ENCODE peak calls at places on chromosomes 11 and 22, in eight cellular contexts. T is PC-3, Z is body of pancreas, W is heart left ventricle, F is cardiac muscle cell, A is upper lobe of right lung, J is SJSA1, R is colonic mucosa. H is an unnamed sample.

GRCh38 chr22:37739000-37739399 is 42.2 kb downstream of the TRIOBP start:
- DNase-seq in W (peak; percentile 82), A (peak; percentile 74), J (no peak), Z (peak; percentile 52), R (peak; percentile 48), F (no peak), T (no peak), H (no peak)

GRCh38 chr11:20011294-20011951 is 148.9 kb downstream of the DBX1 start:
- DNase-seq in W (no peak), F (no peak), Z (peak; percentile 59), R (no peak), A (no peak), T (no peak), J (no peak), H (no peak)

GRCh38 chr22:40684728-40685127 is 5.4 kb downstream of the MCHR1 start:
- DNase-seq in R (no peak), Z (no peak), T (no peak), W (no peak), J (no peak), A (no peak), F (no peak), H (no peak)

GRCh38 chr11:3747704-3748103 is 49.6 kb downstream of the NUP98 start:
- DNase-seq in F (no peak), R (no peak), W (no peak), Z (no peak), T (peak; percentile 53), A (no peak), J (no peak), H (no peak)

GRCh38 chr11:80477178-80477577 is 1036.3 kb upstream of the TENM4 start:
- DNase-seq in R (no peak), W (no peak), Z (no peak), T (no peak), F (no peak), J (no peak), A (no peak), H (no peak)

GRCh38 chr11:68146010-68146540 is 24.9 kb upstream of the CHKA start:
- DNase-seq in A (peak; percentile 97), R (peak; percentile 98), T (peak; percentile 77), J (no peak), F (no peak), W (peak; percentile 86), Z (peak; percentile 100), H (peak; percentile 97)

GRCh38 chr22:31969789-31970489 is 25.6 kb downstream of the YWHAH start:
- DNase-seq in J (peak; percentile 57), T (peak; percentile 78), F (peak; percentile 73), R (peak; percentile 83), A (peak; percentile 85), Z (peak; percentile 87), W (peak; percentile 53), H (peak; percentile 77)

GRCh38 chr11:6647282-6647679 is 8.3 kb downstream of the DCHS1 start:
- DNase-seq in W (peak; percentile 57), R (peak; percentile 34), J (no peak), A (no peak), T (no peak), Z (no peak), F (no peak), H (no peak)

GRCh38 chr11:65822760-65823528 is 10.8 kb upstream of the SNX32 start:
- DNase-seq in W (no peak), R (peak; percentile 73), T (no peak), Z (peak; percentile 77), J (no peak), A (no peak), F (no peak), H (peak; percentile 60)

GRCh38 chr22:26922804-26923203 is 265.4 kb downstream of the MIAT start:
- DNase-seq in F (peak; percentile 77), T (no peak), W (no peak), A (no peak), Z (no peak), R (no peak), J (no peak), H (no peak)

GRCh38 chr11:85737738-85738137 is 51.7 kb upstream of the CCDC89 start:
- DNase-seq in A (no peak), T (peak; percentile 33), J (no peak), F (peak; percentile 44), Z (no peak), R (peak; percentile 33), W (no peak), H (no peak)

GRCh38 chr22:21615731-21616130 is 14.1 kb downstream of the YDJC start:
- DNase-seq in T (no peak), A (no peak), F (no peak), J (no peak), R (no peak), W (no peak), Z (no peak), H (no peak)

GRCh38 chr22:21613553-21614233 is 16.1 kb downstream of the YDJC start:
- DNase-seq in W (no peak), J (no peak), F (no peak), R (no peak), T (no peak), A (no peak), Z (no peak), H (no peak)

GRCh38 chr22:21612858-21613257 is 17.0 kb downstream of the YDJC start:
- DNase-seq in W (no peak), A (no peak), Z (no peak), F (no peak), J (no peak), R (no peak), T (peak; percentile 56), H (no peak)

GRCh38 chr22:21606775-21607174 is 23.0 kb downstream of the YDJC start:
- DNase-seq in R (no peak), T (no peak), F (no peak), J (no peak), Z (no peak), W (no peak), A (no peak), H (no peak)

DNA sequence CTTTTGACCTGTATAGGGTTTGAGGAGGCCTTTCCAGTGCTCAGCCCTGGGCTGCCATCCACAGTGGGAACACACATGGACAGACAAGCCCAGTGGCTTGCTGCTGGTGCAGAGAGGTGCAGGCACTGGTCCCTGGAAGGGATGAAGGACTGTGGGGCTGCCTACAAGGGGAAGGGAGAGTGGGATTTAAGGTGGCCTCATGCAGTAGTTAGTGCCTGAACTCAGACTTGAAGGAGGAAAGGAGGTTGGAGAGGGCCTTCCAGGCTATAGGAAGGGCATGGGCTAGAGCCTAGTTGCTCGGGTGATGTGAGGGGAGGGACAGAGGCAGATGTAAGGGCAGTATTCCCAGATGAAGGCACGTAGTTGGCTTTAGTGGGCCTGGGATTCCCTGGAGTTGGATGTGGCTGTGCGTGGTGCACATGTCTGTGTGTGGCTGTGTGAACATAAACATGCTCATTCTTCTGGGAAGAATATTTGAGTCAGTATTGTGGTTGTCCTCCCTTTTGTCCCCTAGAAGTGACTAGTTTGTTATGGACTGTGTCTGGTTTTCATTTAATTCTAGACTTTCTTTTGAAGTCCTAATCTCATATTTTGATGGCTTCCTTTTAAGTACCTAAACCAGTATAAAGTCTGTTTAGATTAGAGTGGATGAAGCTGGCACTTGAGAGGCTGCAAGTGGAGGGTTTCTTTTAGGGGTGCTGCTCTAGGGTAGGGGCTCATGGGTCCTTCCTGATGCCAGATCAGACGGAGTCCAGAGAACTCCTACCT is 18.4 kb downstream of the YDJC start:
- DNase-seq in J (peak; percentile 64), Z (no peak), F (no peak), R (no peak), A (no peak), T (no peak), W (no peak), H (no peak)
- H3K36me3 ChIP-seq in J (peaks cover 73% of the 10 kb centered on the region), Z (no peaks in the 10 kb centered on the region), F (peaks cover 10% of the 10 kb centered on the region), R (no peaks in the 10 kb centered on the region), A (peaks cover 49% of the 10 kb centered on the region), T (peaks cover 13% of the 10 kb centered on the region), W (peaks cover 41% of the 10 kb centered on the region), H (no peaks in the 10 kb centered on the region)

GRCh38 chr11:34104680-34105078 is 750 bp upstream of the NAT10 start:
- DNase-seq in T (peak; percentile 5), J (no peak), Z (no peak), A (no peak), W (no peak), R (no peak), F (no peak), H (no peak)
- H3K36me3 ChIP-seq in T (peaks cover 28% of the 10 kb centered on the region), J (peaks cover 61% of the 10 kb centered on the region), Z (peaks cover 4% of the 10 kb centered on the region), A (peaks cover 39% of the 10 kb centered on the region), W (peaks cover 49% of the 10 kb centered on the region), R (peaks cover 7% of the 10 kb centered on the region), F (peaks cover 17% of the 10 kb centered on the region), H (no peaks in the 10 kb centered on the region)

GRCh38 chr22:23279781-23280180 is 99.5 kb downstream of the BCR start:
- DNase-seq in F (no peak), A (no peak), J (no peak), W (no peak), T (no peak), Z (no peak), R (no peak), H (no peak)

GRCh38 chr22:23280356-23281052 is 100.2 kb downstream of the BCR start:
- DNase-seq in J (no peak), T (no peak), F (no peak), R (no peak), W (no peak), Z (no peak), A (no peak), H (no peak)

GRCh38 chr22:23281053-23281405 is 100.7 kb downstream of the BCR start:
- DNase-seq in R (no peak), Z (no peak), F (no peak), T (no peak), J (no peak), W (no peak), A (no peak), H (no peak)

GRCh38 chr22:23277583-23278295 is 97.4 kb downstream of the BCR start:
- DNase-seq in A (no peak), F (no peak), R (no peak), J (no peak), Z (no peak), W (no peak), T (no peak), H (no peak)

GRCh38 chr22:23278883-23279675 is 98.8 kb downstream of the BCR start:
- DNase-seq in Z (peak; percentile 91), F (no peak), T (peak; percentile 49), W (no peak), R (peak; percentile 84), A (peak; percentile 84), J (no peak), H (no peak)
- H3K36me3 ChIP-seq in Z (no peaks in the 10 kb centered on the region), F (peaks cover 6% of the 10 kb centered on the region), T (no peaks in the 10 kb centered on the region), W (peaks cover 26% of the 10 kb centered on the region), R (no peaks in the 10 kb centered on the region), A (peaks cover 35% of the 10 kb centered on the region), J (peaks cover 80% of the 10 kb centered on the region), H (peaks cover 4% of the 10 kb centered on the region)

GRCh38 chr11:71474771-71475483 is 21.9 kb downstream of the NADSYN1 start:
- DNase-seq in F (no peak), R (no peak), A (no peak), J (no peak), T (no peak), Z (no peak), W (no peak), H (no peak)

GRCh38 chr11:71477637-71478011 is 24.6 kb downstream of the NADSYN1 start:
- DNase-seq in F (no peak), Z (no peak), A (no peak), W (no peak), T (no peak), J (no peak), R (no peak), H (no peak)

GRCh38 chr11:71476031-71476430 is 23.0 kb downstream of the NADSYN1 start:
- DNase-seq in F (no peak), T (no peak), W (no peak), R (no peak), Z (no peak), J (no peak), A (no peak), H (no peak)

GRCh38 chr11:71478216-71478840 is 25.3 kb downstream of the NADSYN1 start:
- DNase-seq in R (no peak), A (no peak), T (no peak), W (no peak), Z (no peak), F (no peak), J (no peak), H (no peak)

GRCh38 chr11:71476926-71477636 is 24.1 kb downstream of the NADSYN1 start:
- DNase-seq in F (no peak), W (no peak), Z (no peak), R (no peak), T (no peak), J (no peak), A (no peak), H (peak; percentile 42)
- H3K36me3 ChIP-seq in F (peaks cover 2% of the 10 kb centered on the region), W (peaks cover 90% of the 10 kb centered on the region), Z (no peaks in the 10 kb centered on the region), R (peaks cover 22% of the 10 kb centered on the region), T (peaks cover 47% of the 10 kb centered on the region), J (no peaks in the 10 kb centered on the region), A (peaks cover 97% of the 10 kb centered on the region), H (no peaks in the 10 kb centered on the region)